ENCODE peak calls at places on chromosome 6, in eight cellular contexts. One of them, this sample, is unnamed.

GRCh38 chr6:21529431-21529830 is 64.1 kb upstream of the SOX4 start:
- DNase-seq in effector memory CD8-positive, alpha-beta T cell: no peak
- DNase-seq in astrocyte of the spinal cord: no peak
- DNase-seq in endothelial cell: no peak
- DNase-seq in hippocampal formation: no peak
- DNase-seq in AG04450: no peak
- DNase-seq in iris pigment epithelial cell: no peak
- DNase-seq in foreskin fibroblast: no peak
- DNase-seq in this sample: no peak

GRCh38 chr6:26659042-26659359 is 545 bp downstream of the ZNF322 start:
- DNase-seq in effector memory CD8-positive, alpha-beta T cell: no peak
- DNase-seq in astrocyte of the spinal cord: no peak
- DNase-seq in endothelial cell: no peak
- DNase-seq in hippocampal formation: no peak
- DNase-seq in AG04450: no peak
- DNase-seq in iris pigment epithelial cell: no peak
- DNase-seq in foreskin fibroblast: no peak
- DNase-seq in this sample: peak; percentile 37

GRCh38 chr6:125598422-125598821 is 151.0 kb upstream of the HEY2 start:
- DNase-seq in effector memory CD8-positive, alpha-beta T cell: no peak
- DNase-seq in astrocyte of the spinal cord: peak; percentile 67
- DNase-seq in endothelial cell: no peak
- DNase-seq in hippocampal formation: no peak
- DNase-seq in AG04450: peak; percentile 3
- DNase-seq in iris pigment epithelial cell: peak; percentile 50
- DNase-seq in foreskin fibroblast: peak; percentile 66
- DNase-seq in this sample: peak; percentile 75

GRCh38 chr6:154298297-154298696 is 58.3 kb downstream of the IPCEF1 start:
- DNase-seq in effector memory CD8-positive, alpha-beta T cell: no peak
- DNase-seq in astrocyte of the spinal cord: peak; percentile 66
- DNase-seq in endothelial cell: no peak
- DNase-seq in hippocampal formation: no peak
- DNase-seq in AG04450: no peak
- DNase-seq in iris pigment epithelial cell: peak; percentile 48
- DNase-seq in foreskin fibroblast: peak; percentile 59
- DNase-seq in this sample: peak; percentile 43

GRCh38 chr6:34745277-34746103 is 11.8 kb upstream of the SNRPC start:
- DNase-seq in effector memory CD8-positive, alpha-beta T cell: no peak
- DNase-seq in astrocyte of the spinal cord: no peak
- DNase-seq in endothelial cell: no peak
- DNase-seq in hippocampal formation: no peak
- DNase-seq in AG04450: peak; percentile 7
- DNase-seq in iris pigment epithelial cell: peak; percentile 73
- DNase-seq in foreskin fibroblast: peak; percentile 11
- DNase-seq in this sample: peak; percentile 26

GRCh38 chr6:64955435-64955848 is 751.6 kb downstream of the EYS start:
- DNase-seq in effector memory CD8-positive, alpha-beta T cell: no peak
- DNase-seq in astrocyte of the spinal cord: no peak
- DNase-seq in endothelial cell: no peak
- DNase-seq in hippocampal formation: no peak
- DNase-seq in AG04450: no peak
- DNase-seq in iris pigment epithelial cell: no peak
- DNase-seq in foreskin fibroblast: no peak
- DNase-seq in this sample: no peak

GRCh38 chr6:42227173-42227850 is 9.7 kb upstream of the MRPS10 start:
- DNase-seq in effector memory CD8-positive, alpha-beta T cell: no peak
- DNase-seq in astrocyte of the spinal cord: no peak
- DNase-seq in endothelial cell: no peak
- DNase-seq in hippocampal formation: no peak
- DNase-seq in AG04450: no peak
- DNase-seq in iris pigment epithelial cell: no peak
- DNase-seq in foreskin fibroblast: no peak
- DNase-seq in this sample: no peak

GRCh38 chr6:144284753-144285547 is at the start of gene UTRN:
- DNase-seq in effector memory CD8-positive, alpha-beta T cell: peak; percentile 15
- DNase-seq in astrocyte of the spinal cord: peak; percentile 87
- DNase-seq in endothelial cell: peak; percentile 80
- DNase-seq in hippocampal formation: no peak
- DNase-seq in AG04450: peak; percentile 60
- DNase-seq in iris pigment epithelial cell: peak; percentile 89
- DNase-seq in foreskin fibroblast: peak; percentile 93
- DNase-seq in this sample: peak; percentile 89

GRCh38 chr6:53628354-53629119 is 37.0 kb downstream of the KLHL31 start:
- DNase-seq in effector memory CD8-positive, alpha-beta T cell: no peak
- DNase-seq in astrocyte of the spinal cord: peak; percentile 73
- DNase-seq in endothelial cell: no peak
- DNase-seq in hippocampal formation: no peak
- DNase-seq in AG04450: no peak
- DNase-seq in iris pigment epithelial cell: peak; percentile 16
- DNase-seq in foreskin fibroblast: peak; percentile 25
- DNase-seq in this sample: peak; percentile 44

This sample was measured in cardiac fibroblast.